ENCODE peak calls at places on chromosomes 1 and 21, in nine cellular contexts. E, J, U, Q, V, X, P, B and L are unnamed samples.

GRCh38 chr1:228048659-228049333 is 33.7 kb upstream of the ARF1 start:
- DNase-seq in X (no peak), E (no peak), J (no peak), B (no peak), U (no peak), V (no peak), Q (peak; percentile 38), P (no peak), L (no peak)

GRCh38 chr1:7299329-7299799 is 471.7 kb upstream of the VAMP3 start:
- DNase-seq in Q (peak; percentile 64), X (peak; percentile 96), V (no peak), P (peak; percentile 94), B (peak; percentile 94), E (no peak), J (no peak), U (peak; percentile 55), L (peak; percentile 88)

GRCh38 chr21:43764576-43765495 is 11.3 kb downstream of the CSTB start:
- DNase-seq in E (no peak), Q (no peak), V (no peak), U (no peak), J (no peak), B (no peak), X (no peak), P (no peak), L (no peak)

GRCh38 chr1:233936842-233937241 is 32.4 kb downstream of the SLC35F3 start:
- DNase-seq in B (no peak), V (no peak), X (no peak), J (no peak), U (no peak), E (no peak), P (no peak), Q (no peak), L (no peak)

GRCh38 chr1:29621826-29622435 is 385.6 kb downstream of the PTPRU start:
- DNase-seq in J (no peak), B (no peak), U (no peak), Q (no peak), P (no peak), E (no peak), V (peak; percentile 64), X (no peak), L (no peak)

GRCh38 chr1:90400121-90400520 is 317.0 kb downstream of the BARHL2 start:
- DNase-seq in E (no peak), J (no peak), B (peak; percentile 13), Q (no peak), V (no peak), P (no peak), U (no peak), X (no peak), L (no peak)

GRCh38 chr21:32335601-32336575 is 37.2 kb downstream of the MRAP start:
- DNase-seq in X (no peak), J (no peak), P (no peak), U (no peak), E (no peak), V (no peak), B (peak; percentile 38), Q (no peak), L (no peak)

GRCh38 chr1:91076834-91077233 is 55.0 kb upstream of the ZNF644 start:
- DNase-seq in U (no peak), B (no peak), X (no peak), V (no peak), P (no peak), E (no peak), Q (no peak), J (no peak), L (no peak)

GRCh38 chr1:145708063-145708462 is 895 bp upstream of the PDZK1 start:
- DNase-seq in P (no peak), B (no peak), V (no peak), E (no peak), Q (no peak), X (no peak), U (peak; percentile 9), J (no peak), L (no peak)

GRCh38 chr1:54051936-54052469 is 1.0 kb downstream of the TMEM59 start:
- DNase-seq in U (no peak), Q (no peak), X (peak; percentile 19), J (no peak), E (no peak), P (peak; percentile 26), V (no peak), B (peak; percentile 63), L (no peak)

DNA sequence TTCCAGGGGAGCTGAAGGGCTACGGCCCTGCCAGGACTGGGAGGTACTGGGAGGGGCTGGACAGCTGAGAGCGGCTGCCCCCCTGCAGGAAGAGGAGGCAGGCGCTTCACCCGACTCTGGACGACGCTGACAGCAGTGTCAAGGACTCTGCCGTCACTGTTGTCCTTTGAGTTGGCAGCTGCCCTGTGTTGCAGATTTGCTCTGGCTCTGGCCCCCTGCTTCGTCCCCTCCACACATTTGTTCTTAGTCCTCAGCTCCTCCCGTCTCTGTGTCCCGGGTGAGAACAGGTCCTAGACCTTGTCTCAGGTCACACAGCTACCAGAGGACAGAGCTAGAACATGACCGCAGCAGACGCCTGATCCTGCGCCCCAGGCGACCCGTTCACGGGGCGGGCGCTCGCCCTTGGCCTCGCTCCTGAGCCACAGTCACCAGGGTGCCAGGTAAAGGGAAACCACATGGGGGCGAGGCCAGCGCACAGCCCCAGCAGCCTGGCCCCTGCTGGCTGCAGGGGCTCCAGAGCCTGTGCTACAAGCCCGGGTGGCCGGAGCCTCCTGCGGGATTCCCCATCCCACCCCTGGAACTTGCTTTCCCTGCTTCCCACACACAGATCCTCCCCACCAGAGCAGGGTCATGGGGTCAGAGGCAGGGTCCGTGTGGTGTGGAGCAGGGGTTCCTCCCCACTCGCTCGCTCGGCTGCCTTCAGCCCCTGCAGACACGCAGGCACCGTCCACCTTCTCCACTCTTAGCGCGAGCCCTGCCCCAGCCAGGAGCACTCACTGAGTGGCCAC is 10.7 kb upstream of the NPHP4 start:
- DNase-seq in V (no peak), P (no peak), B (no peak), X (no peak), J (no peak), U (no peak), Q (peak; percentile 46), E (peak; percentile 41), L (no peak)
- TF ChIP-seq CTCF in V (no peak), P (no peak), B (no peak), X (no peak), J (no peak), U (no peak), Q (no peak), E (no peak), L (no peak)

DNA sequence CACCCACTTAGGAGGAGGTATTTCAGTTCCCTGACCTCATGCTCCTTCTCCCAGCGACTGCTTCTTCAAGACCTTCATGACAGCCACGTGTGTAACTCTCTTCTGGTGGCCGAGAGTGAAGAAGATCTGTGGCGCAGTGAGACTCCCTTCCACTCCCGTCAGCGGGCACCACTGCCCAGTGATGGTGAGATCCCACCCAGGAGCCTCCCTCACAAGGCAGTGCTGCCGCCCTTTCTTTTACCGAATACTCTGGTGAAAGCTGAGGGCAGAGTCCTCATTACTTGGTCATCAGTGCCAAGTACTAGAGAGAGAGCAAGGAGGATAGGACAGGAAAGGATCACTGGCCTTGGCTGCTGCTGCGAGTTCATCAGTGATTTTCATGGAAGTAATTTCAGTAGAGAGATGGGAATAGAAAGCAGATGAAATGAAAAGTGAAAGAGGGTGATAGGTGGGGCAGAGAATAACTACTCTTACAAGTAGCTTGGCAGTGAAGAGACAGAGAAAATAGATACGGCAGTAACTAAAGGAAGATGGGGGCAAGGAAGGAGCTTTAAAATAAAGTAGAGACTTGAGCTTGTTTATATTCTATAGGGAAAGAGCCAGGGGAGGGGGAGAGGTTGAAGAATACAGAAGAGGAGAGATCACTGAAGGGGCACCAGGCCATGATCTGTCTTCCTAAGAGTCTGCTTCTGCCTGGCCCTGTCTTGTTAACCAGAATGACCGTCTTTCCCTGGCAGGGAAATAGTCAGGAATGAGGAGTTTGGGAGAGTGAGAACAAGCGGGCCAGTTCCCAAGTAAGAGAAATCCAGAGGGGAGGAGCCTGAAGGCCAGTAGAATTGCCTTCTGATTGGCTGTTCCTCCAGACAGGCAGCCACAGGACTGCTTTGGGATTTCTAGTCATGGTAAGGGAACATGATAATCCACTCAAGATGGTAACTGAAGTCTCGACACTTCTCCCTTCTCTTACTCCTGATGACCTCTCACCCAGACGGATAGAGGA is 18.3 kb downstream of the HYI start:
- DNase-seq in J (no peak), B (peak; percentile 71), U (peak; percentile 46), Q (peak; percentile 52), E (no peak), P (no peak), X (no peak), V (no peak), L (peak; percentile 62)
- TF ChIP-seq CTCF in J (no peak), B (no peak), U (no peak), Q (no peak), E (no peak), P (no peak), X (no peak), V (no peak), L (no peak)

DNA sequence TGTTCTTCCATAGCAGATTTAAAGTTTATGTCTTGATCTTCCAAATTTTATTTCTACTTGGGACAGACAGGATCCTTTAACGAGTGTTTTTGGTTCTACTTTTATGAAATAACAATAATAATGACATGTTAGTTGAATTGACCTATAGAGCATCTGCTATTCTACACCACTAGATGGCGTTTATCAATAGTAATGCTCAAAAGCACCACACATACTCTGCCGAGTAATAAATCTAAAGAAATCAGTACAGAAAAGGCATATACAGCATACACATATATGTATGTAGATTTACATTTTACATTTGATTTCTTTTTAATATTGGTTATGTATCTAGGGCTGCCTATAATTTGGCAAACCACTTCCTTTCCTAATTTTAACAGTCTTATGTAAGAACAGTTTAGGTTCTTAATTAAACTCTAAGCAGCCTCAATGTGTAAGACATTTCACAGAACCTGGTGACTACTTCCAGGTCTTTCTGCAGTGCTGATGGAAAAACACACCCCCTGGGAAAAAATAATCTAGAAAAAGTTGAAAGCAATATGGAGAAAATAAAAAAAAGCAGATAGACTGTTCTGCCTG is 5.9 kb upstream of the SIPA1L2 start:
- DNase-seq in J (no peak), B (peak; percentile 77), V (no peak), E (no peak), U (peak; percentile 66), X (peak; percentile 40), P (no peak), Q (no peak), L (peak; percentile 40)
- TF ChIP-seq CTCF in J (peak; percentile 84), B (peak; percentile 62), V (peak; percentile 69), E (peak; percentile 84), U (peak; percentile 83), X (peak; percentile 49), P (peak; percentile 51), Q (peak; percentile 84), L (peak; percentile 70)

GRCh38 chr1:61636814-61637213 is 88.1 kb downstream of the TM2D1 start:
- DNase-seq in Q (no peak), X (peak; percentile 6), P (no peak), J (no peak), B (no peak), E (no peak), V (no peak), U (no peak), L (no peak)

GRCh38 chr1:61638296-61638695 is 86.6 kb downstream of the TM2D1 start:
- DNase-seq in B (peak; percentile 92), J (no peak), X (peak; percentile 45), E (no peak), Q (no peak), U (no peak), P (peak; percentile 33), V (no peak), L (peak; percentile 84)

GRCh38 chr1:61636392-61636791 is 88.5 kb downstream of the TM2D1 start:
- DNase-seq in P (no peak), Q (no peak), B (no peak), J (no peak), U (no peak), X (no peak), V (no peak), E (no peak), L (no peak)

GRCh38 chr1:61639218-61639617 is 85.7 kb downstream of the TM2D1 start:
- DNase-seq in E (no peak), B (peak; percentile 48), P (no peak), Q (no peak), V (no peak), X (no peak), J (no peak), U (no peak), L (no peak)

GRCh38 chr1:61637470-61637869 is 87.5 kb downstream of the TM2D1 start:
- DNase-seq in X (no peak), V (no peak), E (no peak), J (no peak), Q (no peak), P (no peak), U (no peak), B (no peak), L (no peak)
- TF ChIP-seq CTCF in X (no peak), V (no peak), E (no peak), J (no peak), Q (no peak), P (no peak), U (no peak), B (no peak), L (no peak)